ENCODE peak calls at places on chromosomes 6 and 20, in five cellular contexts. One of them, this sample, is unnamed. For H3K36me3, the result is how much of the 10 kb centered on the place peaks cover.

GRCh38 chr6:21885101-21885500 is 291.6 kb downstream of the SOX4 start:
- DNase-seq in esophagus muscularis mucosa: no peak
- DNase-seq in breast epithelium: no peak
- DNase-seq in prostate gland: no peak
- DNase-seq in GM12878: no peak
- DNase-seq in this sample: no peak

GRCh38 chr6:31336872-31337496 is 20.0 kb downstream of the HLA-B start:
- DNase-seq in esophagus muscularis mucosa: no peak
- DNase-seq in breast epithelium: no peak
- DNase-seq in prostate gland: no peak
- DNase-seq in GM12878: no peak
- DNase-seq in this sample: no peak

GRCh38 chr6:131949909-131950766 is 1.0 kb downstream of the CCN2 start:
- DNase-seq in esophagus muscularis mucosa: no peak
- DNase-seq in breast epithelium: peak
- DNase-seq in prostate gland: peak
- DNase-seq in GM12878: no peak
- DNase-seq in this sample: peak

GRCh38 chr20:29763821-29764511 is 1493.5 kb upstream of the DEFB115 start:
- DNase-seq in esophagus muscularis mucosa: no peak
- DNase-seq in breast epithelium: no peak
- DNase-seq in prostate gland: no peak
- DNase-seq in GM12878: no peak
- DNase-seq in this sample: no peak

GRCh38 chr6:150112233-150112632 is 30.6 kb upstream of the PPP1R14C start:
- DNase-seq in esophagus muscularis mucosa: no peak
- DNase-seq in breast epithelium: no peak
- DNase-seq in prostate gland: no peak
- DNase-seq in GM12878: no peak
- DNase-seq in this sample: no peak

GRCh38 chr20:55103188-55103587 is 627.8 kb downstream of the DOK5 start:
- DNase-seq in esophagus muscularis mucosa: no peak
- DNase-seq in breast epithelium: no peak
- DNase-seq in prostate gland: no peak
- DNase-seq in GM12878: no peak
- DNase-seq in this sample: peak

GRCh38 chr6:105184921-105185320 is 5.1 kb upstream of the POPDC3 start:
- DNase-seq in esophagus muscularis mucosa: peak
- DNase-seq in breast epithelium: no peak
- DNase-seq in prostate gland: no peak
- DNase-seq in GM12878: no peak
- DNase-seq in this sample: no peak

GRCh38 chr6:118931436-118931835 is 3.5 kb downstream of the MCM9 start:
- DNase-seq in esophagus muscularis mucosa: no peak
- DNase-seq in breast epithelium: no peak
- DNase-seq in prostate gland: no peak
- DNase-seq in GM12878: no peak
- DNase-seq in this sample: no peak

GRCh38 chr20:24166412-24166811 is 177.8 kb upstream of the GGTLC1 start:
- DNase-seq in esophagus muscularis mucosa: no peak
- DNase-seq in breast epithelium: no peak
- DNase-seq in prostate gland: no peak
- DNase-seq in GM12878: no peak
- DNase-seq in this sample: no peak

GRCh38 chr6:13511913-13512717 is 24.7 kb upstream of the GFOD1 start:
- DNase-seq in esophagus muscularis mucosa: no peak
- DNase-seq in breast epithelium: no peak
- DNase-seq in prostate gland: no peak
- DNase-seq in GM12878: no peak
- DNase-seq in this sample: peak

GRCh38 chr6:15978426-15978825 is 150.5 kb upstream of the MYLIP start:
- DNase-seq in esophagus muscularis mucosa: no peak
- DNase-seq in breast epithelium: no peak
- DNase-seq in prostate gland: no peak
- DNase-seq in GM12878: no peak
- DNase-seq in this sample: no peak

GRCh38 chr6:167394820-167395219 is 69.9 kb downstream of the TTLL2 start:
- DNase-seq in esophagus muscularis mucosa: no peak
- DNase-seq in breast epithelium: no peak
- DNase-seq in prostate gland: no peak
- DNase-seq in GM12878: no peak
- DNase-seq in this sample: no peak
- TF ChIP-seq POLR2AphosphoS5 in esophagus muscularis mucosa: no peak
- TF ChIP-seq POLR2AphosphoS5 in breast epithelium: no peak
- TF ChIP-seq POLR2AphosphoS5 in prostate gland: no peak
- TF ChIP-seq POLR2AphosphoS5 in GM12878: no peak
- TF ChIP-seq POLR2AphosphoS5 in this sample: no peak

DNA sequence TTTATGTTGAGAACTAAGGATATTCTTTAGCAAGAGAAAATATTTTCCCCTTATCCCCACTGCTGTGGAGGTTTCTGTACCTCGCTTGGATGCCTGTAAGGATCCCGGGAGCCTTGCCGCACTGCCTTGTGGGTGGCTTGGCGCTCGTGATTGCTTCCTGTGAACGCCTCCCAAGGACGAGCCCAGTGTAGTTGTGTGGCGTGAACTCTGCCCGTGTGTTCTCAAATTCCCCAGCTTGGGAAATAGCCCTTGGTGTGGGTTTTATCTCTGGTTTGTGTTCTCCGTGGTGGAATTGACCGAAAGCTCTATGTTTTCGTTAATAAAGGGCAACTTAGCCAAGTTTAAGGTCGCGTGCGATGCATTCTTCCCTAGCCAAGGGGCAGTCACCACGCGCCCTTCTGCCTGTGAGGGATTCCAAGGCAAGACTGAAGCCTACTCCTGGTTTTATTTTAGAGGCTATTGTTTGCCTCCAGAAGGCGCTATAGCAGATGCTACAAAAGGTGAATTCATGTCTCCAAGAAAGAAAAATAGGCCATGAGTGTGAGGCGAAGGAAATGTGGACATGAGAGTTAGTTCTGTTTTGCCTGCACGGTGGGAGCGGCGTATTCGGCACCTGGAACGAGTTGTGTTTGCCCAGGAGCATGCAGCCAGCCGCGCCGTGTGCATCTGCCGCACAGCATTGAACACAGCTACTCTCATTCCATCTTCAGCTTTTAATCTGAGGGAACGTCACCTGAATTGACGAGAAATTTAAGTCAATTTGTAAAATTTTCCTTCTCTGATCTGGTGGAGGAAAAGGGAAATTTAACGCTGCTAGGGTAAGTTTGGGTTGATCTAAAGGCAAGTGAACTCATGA is 40.3 kb upstream of the IRF4 start:
- DNase-seq in esophagus muscularis mucosa: no peak
- DNase-seq in breast epithelium: no peak
- DNase-seq in prostate gland: no peak
- DNase-seq in GM12878: no peak
- DNase-seq in this sample: no peak
- H3K36me3 ChIP-seq in esophagus muscularis mucosa: under half
- H3K36me3 ChIP-seq in breast epithelium: under half
- H3K36me3 ChIP-seq in prostate gland: under half
- H3K36me3 ChIP-seq in GM12878: under half
- H3K36me3 ChIP-seq in this sample: under half

GRCh38 chr20:47789081-47789998 is 4.1 kb upstream of the SULF2 start:
- DNase-seq in esophagus muscularis mucosa: no peak
- DNase-seq in breast epithelium: no peak
- DNase-seq in prostate gland: no peak
- DNase-seq in GM12878: no peak
- DNase-seq in this sample: no peak

GRCh38 chr20:47795214-47795667 is 10.0 kb upstream of the SULF2 start:
- DNase-seq in esophagus muscularis mucosa: no peak
- DNase-seq in breast epithelium: peak
- DNase-seq in prostate gland: peak
- DNase-seq in GM12878: no peak
- DNase-seq in this sample: no peak

GRCh38 chr20:47791084-47791599 is 5.9 kb upstream of the SULF2 start:
- DNase-seq in esophagus muscularis mucosa: no peak
- DNase-seq in breast epithelium: no peak
- DNase-seq in prostate gland: no peak
- DNase-seq in GM12878: no peak
- DNase-seq in this sample: no peak

GRCh38 chr20:47790032-47790965 is 5.0 kb upstream of the SULF2 start:
- DNase-seq in esophagus muscularis mucosa: no peak
- DNase-seq in breast epithelium: no peak
- DNase-seq in prostate gland: no peak
- DNase-seq in GM12878: no peak
- DNase-seq in this sample: no peak

DNA sequence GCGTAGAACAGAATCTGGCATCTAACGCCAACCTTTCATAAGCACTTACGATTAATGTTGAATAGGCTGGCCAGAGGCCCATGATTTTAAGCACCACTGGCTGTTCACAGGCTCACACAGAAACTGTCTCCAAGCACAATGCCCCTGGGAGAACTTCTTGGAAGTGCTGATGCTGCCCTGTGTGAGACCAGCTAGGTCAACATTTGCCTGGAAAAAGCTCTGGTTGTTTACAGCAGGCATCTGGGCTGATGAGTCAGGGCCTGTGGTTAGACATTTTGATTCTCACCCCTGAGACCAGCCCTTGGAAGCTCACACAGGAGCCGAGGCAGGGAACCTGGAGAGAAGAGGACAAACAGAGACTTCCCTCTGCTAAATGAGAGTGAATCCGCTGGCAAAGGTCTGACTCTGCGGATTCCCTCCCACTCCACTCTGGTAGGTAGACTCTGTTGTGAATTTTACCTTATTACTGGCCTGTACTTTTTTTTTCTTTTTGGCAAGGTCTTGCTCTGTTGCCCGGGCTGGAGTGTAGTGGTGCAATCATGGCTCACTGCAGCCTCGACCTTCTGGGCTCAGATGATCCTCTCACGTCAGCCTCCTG is 6.8 kb upstream of the SULF2 start:
- DNase-seq in esophagus muscularis mucosa: peak
- DNase-seq in breast epithelium: peak
- DNase-seq in prostate gland: peak
- DNase-seq in GM12878: no peak
- DNase-seq in this sample: peak
- TF ChIP-seq POLR2AphosphoS5 in esophagus muscularis mucosa: peak
- TF ChIP-seq POLR2AphosphoS5 in breast epithelium: peak
- TF ChIP-seq POLR2AphosphoS5 in prostate gland: peak
- TF ChIP-seq POLR2AphosphoS5 in GM12878: no peak
- TF ChIP-seq POLR2AphosphoS5 in this sample: peak

GRCh38 chr20:9686001-9686400 is 152.9 kb downstream of the PAK5 start:
- DNase-seq in esophagus muscularis mucosa: no peak
- DNase-seq in breast epithelium: no peak
- DNase-seq in prostate gland: no peak
- DNase-seq in GM12878: no peak
- DNase-seq in this sample: no peak

GRCh38 chr20:9685011-9685410 is 153.9 kb downstream of the PAK5 start:
- DNase-seq in esophagus muscularis mucosa: no peak
- DNase-seq in breast epithelium: no peak
- DNase-seq in prostate gland: no peak
- DNase-seq in GM12878: no peak
- DNase-seq in this sample: no peak

GRCh38 chr20:9686866-9687265 is 152.0 kb downstream of the PAK5 start:
- DNase-seq in esophagus muscularis mucosa: no peak
- DNase-seq in breast epithelium: no peak
- DNase-seq in prostate gland: no peak
- DNase-seq in GM12878: no peak
- DNase-seq in this sample: no peak

GRCh38 chr20:9689041-9689440 is 149.8 kb downstream of the PAK5 start:
- DNase-seq in esophagus muscularis mucosa: no peak
- DNase-seq in breast epithelium: no peak
- DNase-seq in prostate gland: no peak
- DNase-seq in GM12878: no peak
- DNase-seq in this sample: no peak

DNA sequence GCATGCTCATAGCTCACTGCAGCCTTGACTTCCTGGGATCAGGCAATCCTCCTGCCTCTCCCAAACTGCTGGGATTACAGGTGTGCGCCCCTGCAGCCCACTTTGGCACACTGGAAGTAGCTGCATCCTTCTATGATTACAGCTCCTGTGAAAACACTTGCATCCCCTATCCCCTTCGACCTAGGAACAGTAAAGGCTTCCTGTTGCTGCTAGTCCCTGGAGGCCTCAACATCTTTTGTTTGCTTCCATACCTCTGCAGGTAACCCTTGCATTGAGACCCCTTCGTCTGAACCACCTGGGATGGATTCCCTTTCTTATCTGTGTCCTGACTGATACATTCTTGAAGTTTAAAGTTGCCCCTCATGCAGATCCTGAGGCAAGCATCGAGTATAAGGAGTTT is 152.4 kb downstream of the PAK5 start:
- DNase-seq in esophagus muscularis mucosa: no peak
- DNase-seq in breast epithelium: no peak
- DNase-seq in prostate gland: no peak
- DNase-seq in GM12878: no peak
- DNase-seq in this sample: no peak
- H3K36me3 ChIP-seq in esophagus muscularis mucosa: under half
- H3K36me3 ChIP-seq in breast epithelium: under half
- H3K36me3 ChIP-seq in prostate gland: under half
- H3K36me3 ChIP-seq in GM12878: under half
- H3K36me3 ChIP-seq in this sample: under half

GRCh38 chr6:33298773-33299236 is at the start of gene RGL2:
- DNase-seq in esophagus muscularis mucosa: peak
- DNase-seq in breast epithelium: peak
- DNase-seq in prostate gland: peak
- DNase-seq in GM12878: no peak
- DNase-seq in this sample: peak
- TF ChIP-seq POLR2AphosphoS5 in esophagus muscularis mucosa: no peak
- TF ChIP-seq POLR2AphosphoS5 in breast epithelium: no peak
- TF ChIP-seq POLR2AphosphoS5 in prostate gland: no peak
- TF ChIP-seq POLR2AphosphoS5 in GM12878: no peak
- TF ChIP-seq POLR2AphosphoS5 in this sample: no peak

GRCh38 chr6:46888031-46888430 is 33.7 kb downstream of the ADGRF5 start:
- DNase-seq in esophagus muscularis mucosa: no peak
- DNase-seq in breast epithelium: no peak
- DNase-seq in prostate gland: no peak
- DNase-seq in GM12878: no peak
- DNase-seq in this sample: no peak
- H3K36me3 ChIP-seq in esophagus muscularis mucosa: under half
- H3K36me3 ChIP-seq in breast epithelium: under half
- H3K36me3 ChIP-seq in prostate gland: under half
- H3K36me3 ChIP-seq in GM12878: under half
- H3K36me3 ChIP-seq in this sample: under half

GRCh38 chr6:99393698-99394531 is at the start of gene COQ3:
- DNase-seq in esophagus muscularis mucosa: no peak
- DNase-seq in breast epithelium: peak
- DNase-seq in prostate gland: peak
- DNase-seq in GM12878: peak
- DNase-seq in this sample: peak
- TF ChIP-seq POLR2AphosphoS5 in esophagus muscularis mucosa: peak
- TF ChIP-seq POLR2AphosphoS5 in breast epithelium: peak
- TF ChIP-seq POLR2AphosphoS5 in prostate gland: peak
- TF ChIP-seq POLR2AphosphoS5 in GM12878: peak
- TF ChIP-seq POLR2AphosphoS5 in this sample: no peak

This sample was measured in transverse colon.